ENCODE peak calls at places on chromosome 11, in nine cellular contexts. W is transverse colon, P is A549, J is endothelial cell of umbilical vein, G is heart left ventricle, Z is stomach, H is testis, C is ovary, L is spleen. O is an unnamed sample.

GRCh38 chr11:44817207-44817944 is 90.6 kb downstream of the TSPAN18 start:
- DNase-seq in Z (no peak), J (no peak), L (peak; percentile 28), G (no peak), W (no peak), H (no peak), C (no peak), P (no peak), O (no peak)

GRCh38 chr11:109707411-109707810 is 285.4 kb downstream of the C11orf87 start:
- DNase-seq in J (no peak), Z (no peak), P (no peak), W (no peak), C (no peak), L (no peak), H (peak; percentile 17), G (no peak), O (no peak)

GRCh38 chr11:102842930-102843329 is 479 bp downstream of the MMP3 start:
- DNase-seq in C (no peak), P (no peak), Z (no peak), L (no peak), J (no peak), H (no peak), G (no peak), W (no peak), O (no peak)

GRCh38 chr11:96159968-96160367 is 183.0 kb downstream of the MAML2 start:
- DNase-seq in J (no peak), G (no peak), Z (no peak), P (no peak), H (no peak), L (no peak), W (no peak), C (no peak), O (no peak)

GRCh38 chr11:4546876-4547275 is 1.9 kb downstream of the OR52M1 start:
- DNase-seq in G (no peak), W (no peak), C (no peak), J (no peak), L (no peak), Z (no peak), P (peak; percentile 17), H (no peak), O (no peak)

GRCh38 chr11:126862664-126863247 is 137.8 kb downstream of the KIRREL3 start:
- DNase-seq in W (no peak), L (no peak), P (no peak), H (no peak), Z (no peak), G (no peak), J (no peak), C (no peak), O (no peak)

GRCh38 chr11:100930185-100930778 is 199.3 kb downstream of the PGR start:
- DNase-seq in H (no peak), P (peak; percentile 55), J (peak; percentile 64), Z (no peak), G (no peak), C (no peak), L (no peak), W (no peak), O (no peak)

GRCh38 chr11:92698742-92699141 is 270.7 kb upstream of the MTNR1B start:
- DNase-seq in P (no peak), H (no peak), G (no peak), Z (no peak), J (no peak), C (no peak), W (no peak), L (no peak), O (no peak)

GRCh38 chr11:12175694-12176241 is 65.4 kb downstream of the MICAL2 start:
- DNase-seq in P (peak; percentile 77), L (no peak), H (no peak), G (no peak), C (no peak), J (peak; percentile 58), Z (no peak), W (no peak), O (peak; percentile 34)

GRCh38 chr11:9363954-9364912 is 20.2 kb upstream of the IPO7 start:
- DNase-seq in P (peak; percentile 99), G (peak; percentile 98), Z (peak; percentile 96), H (peak; percentile 93), C (peak; percentile 90), W (peak; percentile 96), L (peak; percentile 97), J (peak; percentile 96), O (peak; percentile 97)
- TF ChIP-seq POLR2A in P (peak; percentile 45), G (no peak), Z (peak; percentile 12), H (no peak), C (peak; percentile 69), W (peak; percentile 80), L (peak; percentile 65), J (peak; percentile 67), O (no peak)

DNA sequence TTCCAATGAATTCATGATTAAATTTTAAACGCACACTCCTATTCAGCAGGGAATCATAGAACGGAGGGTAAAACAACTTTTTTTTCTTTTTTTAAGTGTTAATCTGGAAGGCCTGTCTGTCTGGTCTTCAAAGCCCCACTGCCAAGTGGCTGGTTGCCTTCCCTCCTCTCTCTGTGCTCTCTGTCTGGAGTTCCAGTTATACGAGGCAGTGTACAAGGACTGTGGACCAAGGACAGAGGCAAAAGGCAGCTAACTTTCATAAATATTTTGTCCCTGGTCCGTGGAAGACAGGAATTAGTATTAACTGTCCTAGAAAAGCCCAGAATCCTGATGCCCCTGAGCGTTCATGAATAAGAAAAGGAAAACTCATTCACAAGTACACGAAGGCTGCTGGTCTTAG is 164.0 kb upstream of the E2F8 start:
- DNase-seq in J (no peak), Z (no peak), W (no peak), H (no peak), G (no peak), L (no peak), P (no peak), C (no peak), O (no peak)
- TF ChIP-seq POLR2A in J (no peak), Z (no peak), W (no peak), H (no peak), G (no peak), L (no peak), P (no peak), C (no peak), O (no peak)

DNA sequence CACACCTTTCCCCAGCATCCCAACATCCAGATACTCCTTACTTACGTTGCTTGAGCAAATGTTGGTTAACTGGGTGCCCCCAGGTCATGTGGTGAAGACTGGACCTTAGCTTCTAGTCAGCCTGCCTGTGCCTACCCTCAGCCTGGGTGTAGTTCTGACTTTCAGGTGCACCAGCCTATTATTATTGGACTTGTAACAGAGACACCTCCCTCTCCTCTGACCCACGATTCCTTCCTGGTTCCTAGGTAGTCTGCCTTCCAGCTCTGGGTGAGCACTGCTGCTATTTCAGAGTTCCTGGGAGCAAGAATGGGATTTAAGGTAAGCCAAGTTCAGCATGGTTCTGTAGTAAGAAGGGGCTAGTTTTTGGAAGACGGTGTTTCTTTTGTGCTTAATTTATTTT is 138.2 kb downstream of the DSCAML1 start:
- DNase-seq in H (no peak), C (no peak), L (no peak), Z (no peak), P (no peak), J (no peak), W (peak; percentile 39), G (no peak), O (no peak)
- TF ChIP-seq POLR2A in H (no peak), C (no peak), L (no peak), Z (no peak), P (no peak), J (no peak), W (peak; percentile 51), G (no peak), O (no peak)

DNA sequence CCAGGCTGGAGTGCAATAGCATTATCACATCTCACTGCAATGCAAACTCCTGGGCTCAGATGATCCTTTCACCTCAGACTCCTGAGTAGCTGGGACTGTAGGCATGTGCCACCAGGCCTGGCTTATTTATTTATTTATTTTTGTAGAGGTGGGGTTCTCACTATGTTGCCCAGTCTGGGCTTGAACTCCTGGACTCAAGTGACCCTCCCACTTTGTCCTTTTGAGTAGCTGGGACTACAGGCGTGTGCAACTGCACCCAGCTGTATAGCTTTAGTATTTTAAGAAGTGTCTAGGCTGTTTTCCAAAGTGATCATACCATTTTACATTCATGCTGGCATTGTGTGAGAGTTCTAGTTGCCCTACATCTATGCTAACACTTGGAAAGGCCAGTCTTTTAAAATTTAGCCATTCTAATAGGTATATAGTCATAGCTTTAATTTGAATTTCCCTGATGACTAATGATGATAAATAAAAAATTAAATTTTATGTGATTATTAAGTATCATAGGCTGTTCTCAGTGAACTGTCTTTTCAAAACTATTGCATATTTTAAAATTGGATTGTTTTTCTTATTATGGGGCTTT is 96.9 kb downstream of the TMEM135 start:
- DNase-seq in P (no peak), G (no peak), Z (no peak), W (no peak), C (no peak), L (no peak), H (no peak), J (no peak), O (no peak)
- TF ChIP-seq POLR2A in P (no peak), G (no peak), Z (no peak), W (no peak), C (no peak), L (no peak), H (no peak), J (no peak), O (no peak)

DNA sequence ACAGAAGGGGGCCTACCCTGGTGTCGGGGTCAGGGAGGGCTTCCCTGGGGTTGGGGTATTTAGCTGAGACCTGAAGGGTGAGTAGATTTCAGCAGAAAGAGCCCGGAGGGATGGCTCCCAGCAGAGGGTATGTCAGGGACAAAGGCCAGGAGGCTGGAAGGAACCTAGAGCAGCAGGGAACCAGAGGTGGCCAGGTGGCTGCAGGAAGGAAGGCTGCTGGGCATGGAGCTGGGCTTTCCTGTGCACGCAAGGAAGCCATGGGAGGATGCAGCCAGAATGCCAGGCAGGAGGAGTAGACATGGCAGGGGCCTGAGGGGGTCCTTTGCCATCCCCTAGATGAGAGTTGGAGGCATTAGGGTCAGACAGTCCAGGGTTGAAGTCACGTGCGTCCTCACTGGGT is 27.4 kb upstream of the RELT start:
- DNase-seq in W (no peak), J (no peak), C (no peak), L (no peak), P (no peak), Z (no peak), H (no peak), G (no peak), O (no peak)
- TF ChIP-seq POLR2A in W (no peak), J (no peak), C (no peak), L (no peak), P (no peak), Z (no peak), H (no peak), G (no peak), O (no peak)

O was measured in H54.